ENCODE peak calls at places on chromosomes 13 and 19, in ten cellular contexts. C is IMR-90, B is adrenal gland, W is right atrium auricular region, M is fibroblast of lung, N is cardiac muscle cell, V is lower lobe of right lung, U is NT2/D1, I is mucosa of descending colon, S is upper lobe of right lung. T is an unnamed sample.

GRCh38 chr19:6663236-6664187 is 6.4 kb downstream of the TNFSF14 start:
- DNase-seq in W (no peak), S (no peak), V (no peak), M (no peak), N (peak; percentile 19), U (no peak), B (no peak), C (no peak), I (no peak), T (no peak)

GRCh38 chr19:1671716-1672037 is 19.3 kb upstream of the TCF3 start:
- DNase-seq in U (no peak), S (no peak), V (no peak), N (no peak), M (no peak), W (no peak), B (no peak), I (no peak), C (no peak), T (no peak)

GRCh38 chr13:86681223-86681622 is 882.0 kb upstream of the SLITRK6 start:
- DNase-seq in V (no peak), W (no peak), S (no peak), B (no peak), N (no peak), C (no peak), M (no peak), I (no peak), U (no peak), T (no peak)

GRCh38 chr13:79799466-79799865 is 318.5 kb downstream of the NDFIP2 start:
- DNase-seq in S (no peak), W (no peak), I (no peak), B (no peak), C (no peak), U (no peak), V (no peak), M (peak; percentile 57), N (no peak), T (no peak)

GRCh38 chr19:35002037-35002535 is 2.0 kb downstream of the GRAMD1A start:
- DNase-seq in V (peak; percentile 24), W (no peak), U (no peak), B (no peak), N (no peak), I (no peak), S (no peak), M (no peak), C (no peak), T (no peak)

GRCh38 chr13:53821632-53822031 is 793.0 kb downstream of the OLFM4 start:
- DNase-seq in N (no peak), V (no peak), S (no peak), U (no peak), B (no peak), M (no peak), I (no peak), C (no peak), W (no peak), T (no peak)

GRCh38 chr13:26457212-26457611 is 100.3 kb upstream of the WASF3 start:
- DNase-seq in B (peak; percentile 17), V (no peak), W (no peak), U (no peak), M (no peak), S (no peak), N (no peak), I (no peak), C (no peak), T (no peak)

GRCh38 chr13:33662392-33662791 is 155.6 kb upstream of the RFC3 start:
- DNase-seq in N (no peak), C (no peak), U (no peak), M (no peak), W (no peak), I (no peak), V (no peak), B (no peak), S (no peak), T (no peak)

GRCh38 chr19:15317392-15318011 is 14.8 kb downstream of the BRD4 start:
- DNase-seq in S (no peak), I (no peak), B (no peak), V (no peak), M (peak; percentile 63), C (peak; percentile 80), N (peak; percentile 50), U (no peak), W (no peak), T (no peak)

GRCh38 chr19:15318241-15318691 is 14.1 kb downstream of the BRD4 start:
- DNase-seq in B (no peak), N (no peak), U (no peak), W (no peak), V (no peak), I (no peak), M (peak; percentile 55), C (peak; percentile 42), S (no peak), T (no peak)

GRCh38 chr19:15313649-15314279 is 18.6 kb downstream of the BRD4 start:
- DNase-seq in M (no peak), U (no peak), V (no peak), N (no peak), B (peak; percentile 49), I (no peak), W (no peak), S (peak; percentile 29), C (no peak), T (no peak)

GRCh38 chr19:15316498-15316897 is 15.8 kb downstream of the BRD4 start:
- DNase-seq in W (no peak), U (no peak), M (no peak), S (no peak), V (no peak), I (no peak), B (no peak), N (no peak), C (peak; percentile 80), T (no peak)

DNA sequence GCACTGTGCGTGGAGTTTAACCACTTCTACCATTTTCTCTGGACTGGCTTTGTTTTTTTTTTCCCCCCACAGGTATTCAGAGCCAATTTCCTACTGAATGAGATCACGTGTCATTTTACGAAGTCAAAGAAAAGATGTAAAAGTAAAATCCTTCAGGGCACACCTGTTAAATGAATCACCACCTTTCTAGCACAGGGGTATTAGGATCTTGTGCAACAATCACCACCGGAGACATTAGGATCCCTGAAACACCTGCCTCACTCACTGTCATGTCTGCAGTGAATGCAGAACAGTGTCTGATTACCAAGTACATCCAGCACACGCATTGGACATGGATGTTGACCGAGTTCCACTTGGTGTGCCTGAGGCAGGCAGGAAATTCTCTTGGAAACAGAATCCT is 17.2 kb downstream of the BRD4 start:
- DNase-seq in U (no peak), N (no peak), B (no peak), M (no peak), C (no peak), S (peak; percentile 2), I (no peak), W (no peak), V (no peak), T (no peak)
- H3K4me1 ChIP-seq in U (peaks cover 12% of the 10 kb centered on the region), N (peaks cover 31% of the 10 kb centered on the region), B (peaks cover 80% of the 10 kb centered on the region), M (peaks cover 30% of the 10 kb centered on the region), C (peaks cover 40% of the 10 kb centered on the region), S (peaks cover 84% of the 10 kb centered on the region), I (peaks cover 25% of the 10 kb centered on the region), W (peaks cover 70% of the 10 kb centered on the region), V (peaks cover 97% of the 10 kb centered on the region), T (peaks cover 59% of the 10 kb centered on the region)

GRCh38 chr19:12660980-12661379 is 5.6 kb downstream of the MAN2B1 start:
- DNase-seq in V (no peak), U (no peak), B (no peak), M (no peak), N (no peak), W (no peak), C (no peak), I (no peak), S (no peak), T (no peak)

GRCh38 chr19:12655546-12655945 is 11.0 kb downstream of the MAN2B1 start:
- DNase-seq in C (no peak), M (no peak), W (no peak), V (no peak), U (no peak), I (no peak), S (no peak), N (no peak), B (no peak), T (no peak)

GRCh38 chr19:12657966-12658365 is 8.6 kb downstream of the MAN2B1 start:
- DNase-seq in W (no peak), B (no peak), N (no peak), C (no peak), I (no peak), S (no peak), V (no peak), U (no peak), M (no peak), T (no peak)

GRCh38 chr19:12652219-12652618 is 14.3 kb downstream of the MAN2B1 start:
- DNase-seq in B (no peak), M (no peak), I (no peak), C (no peak), N (no peak), V (peak; percentile 24), S (no peak), U (no peak), W (no peak), T (no peak)

GRCh38 chr19:12656899-12657571 is 9.5 kb downstream of the MAN2B1 start:
- DNase-seq in V (no peak), N (no peak), W (no peak), I (no peak), C (no peak), M (no peak), U (no peak), B (no peak), S (no peak), T (peak; percentile 82)
- H3K36me3 ChIP-seq in V (peaks cover 81% of the 10 kb centered on the region), N (peaks cover under 1% of the 10 kb centered on the region), W (peaks cover 34% of the 10 kb centered on the region), I (no peaks in the 10 kb centered on the region), C (peaks cover 42% of the 10 kb centered on the region), M (peaks cover 17% of the 10 kb centered on the region), U (peaks cover 66% of the 10 kb centered on the region), B (no peaks in the 10 kb centered on the region), S (peaks cover 76% of the 10 kb centered on the region), T (no peaks in the 10 kb centered on the region)

GRCh38 chr13:51794959-51795358 is 9.0 kb downstream of the DHRS12 start:
- DNase-seq in B (no peak), M (no peak), U (no peak), C (no peak), V (no peak), N (no peak), S (no peak), W (no peak), I (no peak), T (no peak)
- H3K4me1 ChIP-seq in B (peaks cover 12% of the 10 kb centered on the region), M (peaks cover 4% of the 10 kb centered on the region), U (no peaks in the 10 kb centered on the region), C (peaks cover 10% of the 10 kb centered on the region), V (peaks cover 5% of the 10 kb centered on the region), N (no peaks in the 10 kb centered on the region), S (no peaks in the 10 kb centered on the region), W (no peaks in the 10 kb centered on the region), I (no peaks in the 10 kb centered on the region), T (no peaks in the 10 kb centered on the region)

GRCh38 chr19:41318696-41319499 is 8.9 kb downstream of the CCDC97 start:
- DNase-seq in I (peak; percentile 34), N (no peak), W (no peak), C (no peak), U (no peak), B (no peak), S (no peak), V (peak; percentile 25), M (no peak), T (no peak)
- H3K36me3 ChIP-seq in I (peaks cover 9% of the 10 kb centered on the region), N (peaks cover 19% of the 10 kb centered on the region), W (peaks cover 63% of the 10 kb centered on the region), C (peaks cover 51% of the 10 kb centered on the region), U (peaks cover 72% of the 10 kb centered on the region), B (no peaks in the 10 kb centered on the region), S (peaks cover 66% of the 10 kb centered on the region), V (peaks cover 88% of the 10 kb centered on the region), M (peaks cover 16% of the 10 kb centered on the region), T (no peaks in the 10 kb centered on the region)